ENCODE peak calls at places on chromosomes 1 and 21, in seven cellular contexts. P, X, E, C, N, O and Z are unnamed samples. For H3K36me3, the result is how much of the 10 kb centered on the place peaks cover.

GRCh38 chr1:234533975-234534876 is 55.2 kb upstream of the TARBP1 start:
- DNase-seq in P (peak), X (no peak), E (no peak), C (no peak), N (no peak), O (peak), Z (peak)

GRCh38 chr1:15858069-15858670 is 10.7 kb downstream of the SPEN start:
- DNase-seq in P (no peak), X (no peak), E (no peak), C (no peak), N (no peak), O (no peak), Z (no peak)

GRCh38 chr1:117674521-117675400 is 68.9 kb downstream of the TENT5C start:
- DNase-seq in P (no peak), X (peak), E (peak), C (no peak), N (no peak), O (no peak), Z (no peak)

GRCh38 chr1:198833706-198834497 is 195.1 kb downstream of the PTPRC start:
- DNase-seq in P (no peak), X (no peak), E (no peak), C (no peak), N (no peak), O (no peak), Z (no peak)

GRCh38 chr21:17889171-17889570 is 70.0 kb upstream of the C21orf91 start:
- DNase-seq in P (no peak), X (no peak), E (no peak), C (no peak), N (no peak), O (no peak), Z (no peak)

GRCh38 chr1:246782120-246782900 is 58.1 kb downstream of the SCCPDH start:
- DNase-seq in P (no peak), X (peak), E (no peak), C (no peak), N (no peak), O (no peak), Z (no peak)

GRCh38 chr1:61842863-61843514 is 100.7 kb downstream of the PATJ start:
- DNase-seq in P (no peak), X (peak), E (no peak), C (no peak), N (no peak), O (no peak), Z (peak)

GRCh38 chr1:86551305-86551704 is 4.4 kb downstream of the CLCA4 start:
- DNase-seq in P (no peak), X (no peak), E (no peak), C (no peak), N (no peak), O (no peak), Z (no peak)

GRCh38 chr1:192706936-192707335 is 71.0 kb downstream of the RGS13 start:
- DNase-seq in P (no peak), X (no peak), E (no peak), C (no peak), N (no peak), O (no peak), Z (no peak)

GRCh38 chr21:33157303-33157702 is 72.4 kb upstream of the IFNAR2 start:
- DNase-seq in P (no peak), X (no peak), E (no peak), C (no peak), N (no peak), O (no peak), Z (no peak)

GRCh38 chr1:109425902-109426277 is 358 bp downstream of the PSMA5 start:
- DNase-seq in P (peak), X (no peak), E (peak), C (no peak), N (no peak), O (no peak), Z (no peak)

GRCh38 chr1:247402099-247402706 is 13.8 kb upstream of the NLRP3 start:
- DNase-seq in P (no peak), X (no peak), E (no peak), C (no peak), N (no peak), O (no peak), Z (no peak)

GRCh38 chr1:51555866-51556619 is 37.0 kb upstream of the EPS15 start:
- DNase-seq in P (no peak), X (no peak), E (no peak), C (no peak), N (no peak), O (no peak), Z (no peak)

GRCh38 chr1:32186077-32186476 is 6.6 kb downstream of the TXLNA start:
- DNase-seq in P (no peak), X (no peak), E (no peak), C (no peak), N (no peak), O (no peak), Z (no peak)
- H3K36me3 ChIP-seq in P (under half), X (half or more), E (half or more), C (under half), N (under half), O (half or more), Z (under half)

GRCh38 chr1:228318823-228319241 is 87.8 kb downstream of the TRIM11 start:
- DNase-seq in P (no peak), X (no peak), E (no peak), C (peak), N (no peak), O (peak), Z (no peak)

GRCh38 chr1:228321895-228322294 is 84.7 kb downstream of the TRIM11 start:
- DNase-seq in P (no peak), X (no peak), E (no peak), C (no peak), N (no peak), O (no peak), Z (no peak)

GRCh38 chr1:228321478-228321877 is 85.2 kb downstream of the TRIM11 start:
- DNase-seq in P (no peak), X (no peak), E (no peak), C (no peak), N (no peak), O (peak), Z (no peak)

GRCh38 chr1:228319352-228320088 is 87.1 kb downstream of the TRIM11 start:
- DNase-seq in P (no peak), X (no peak), E (no peak), C (no peak), N (no peak), O (no peak), Z (no peak)

DNA sequence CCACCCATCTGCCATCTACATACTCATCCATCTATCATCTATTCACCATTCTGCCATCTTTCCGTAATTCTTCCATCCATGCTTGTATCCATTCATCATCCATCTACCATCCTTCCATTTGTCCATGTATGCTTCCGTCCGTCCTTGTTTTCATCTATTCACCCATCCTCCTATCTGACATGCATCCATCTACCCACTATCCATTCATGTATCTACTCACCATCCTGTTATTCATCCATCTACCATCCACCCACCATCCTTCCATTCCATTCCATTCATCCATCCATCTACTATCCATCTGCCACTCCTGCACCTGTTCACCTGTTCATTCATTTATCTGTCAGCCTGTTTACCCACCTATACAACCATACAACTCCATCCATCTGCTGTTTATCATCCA is 86.2 kb downstream of the TRIM11 start:
- DNase-seq in P (no peak), X (no peak), E (no peak), C (no peak), N (no peak), O (no peak), Z (no peak)
- H3K36me3 ChIP-seq in P (under half), X (under half), E (under half), C (under half), N (under half), O (half or more), Z (under half)

DNA sequence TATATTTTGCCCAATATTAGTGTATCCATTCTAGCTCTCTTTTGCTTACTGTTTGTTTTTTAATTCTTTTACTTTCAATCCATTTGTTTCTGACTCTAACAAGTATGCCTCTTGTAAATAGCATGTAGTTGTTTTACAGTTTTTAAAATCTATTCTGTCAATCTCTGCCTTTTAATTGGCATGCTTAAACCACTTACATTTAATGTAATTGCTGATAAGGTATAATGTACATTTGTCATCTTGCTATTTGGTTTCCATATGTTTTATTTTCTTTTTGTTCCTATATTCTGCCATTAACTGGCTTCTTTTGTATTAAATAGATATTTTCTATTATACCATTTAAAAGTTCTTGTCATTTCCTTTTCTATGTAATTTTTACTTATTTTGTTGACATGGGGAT is 16.2 kb upstream of the MAB21L3 start:
- DNase-seq in P (no peak), X (no peak), E (no peak), C (no peak), N (no peak), O (no peak), Z (no peak)
- H3K36me3 ChIP-seq in P (under half), X (under half), E (under half), C (under half), N (under half), O (under half), Z (under half)

GRCh38 chr1:39852214-39852791 is 31.0 kb downstream of the TRIT1 start:
- DNase-seq in P (peak), X (no peak), E (no peak), C (no peak), N (no peak), O (no peak), Z (no peak)
- H3K36me3 ChIP-seq in P (under half), X (half or more), E (under half), C (under half), N (under half), O (half or more), Z (under half)

GRCh38 chr1:202150187-202150586 is 5.7 kb upstream of the ARL8A start:
- DNase-seq in P (no peak), X (no peak), E (no peak), C (peak), N (no peak), O (no peak), Z (no peak)
- H3K36me3 ChIP-seq in P (under half), X (under half), E (half or more), C (under half), N (under half), O (under half), Z (under half)

GRCh38 chr1:46277658-46278373 is 25.6 kb downstream of the LRRC41 start:
- DNase-seq in P (no peak), X (no peak), E (no peak), C (no peak), N (no peak), O (no peak), Z (no peak)
- H3K36me3 ChIP-seq in P (under half), X (half or more), E (under half), C (under half), N (under half), O (half or more), Z (under half)

DNA sequence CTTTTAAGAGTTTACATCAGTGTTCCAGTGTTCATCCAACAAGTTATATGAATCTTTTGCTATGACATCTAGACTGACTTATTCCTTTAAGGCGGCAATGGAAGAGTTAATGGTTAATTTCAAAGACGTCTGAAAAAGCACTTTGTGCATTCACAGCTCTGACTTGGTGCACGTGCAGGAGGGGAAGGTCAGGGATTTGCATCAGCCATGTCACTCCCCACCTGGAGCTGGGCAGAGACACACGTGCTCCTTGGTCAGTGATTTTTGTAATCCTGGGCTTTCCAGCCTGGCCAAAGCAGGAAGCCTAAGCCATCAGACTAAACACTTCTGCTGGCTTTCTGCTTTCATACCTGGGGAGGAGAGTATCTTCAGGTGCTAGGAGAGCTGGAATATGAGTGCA is 96.3 kb downstream of the ST3GAL3 start:
- DNase-seq in P (no peak), X (peak), E (no peak), C (no peak), N (no peak), O (no peak), Z (no peak)
- H3K36me3 ChIP-seq in P (under half), X (under half), E (under half), C (under half), N (under half), O (under half), Z (under half)

GRCh38 chr1:30758785-30759380 is 1.3 kb upstream of the LAPTM5 start:
- DNase-seq in P (no peak), X (peak), E (no peak), C (no peak), N (no peak), O (no peak), Z (peak)

GRCh38 chr1:30759718-30760281 is 2.2 kb upstream of the LAPTM5 start:
- DNase-seq in P (no peak), X (no peak), E (peak), C (no peak), N (no peak), O (no peak), Z (no peak)

GRCh38 chr1:30757196-30757949 is at the start of gene LAPTM5:
- DNase-seq in P (no peak), X (no peak), E (peak), C (peak), N (no peak), O (peak), Z (peak)

GRCh38 chr1:30756545-30757195 is 904 bp downstream of the LAPTM5 start:
- DNase-seq in P (no peak), X (no peak), E (peak), C (peak), N (peak), O (peak), Z (peak)

GRCh38 chr1:30757976-30758688 is 558 bp upstream of the LAPTM5 start:
- DNase-seq in P (no peak), X (no peak), E (no peak), C (no peak), N (no peak), O (no peak), Z (no peak)
- H3K36me3 ChIP-seq in P (under half), X (under half), E (under half), C (under half), N (under half), O (under half), Z (under half)

GRCh38 chr1:114725230-114725629 is 8.7 kb upstream of the NRAS start:
- DNase-seq in P (no peak), X (no peak), E (no peak), C (no peak), N (no peak), O (no peak), Z (no peak)

GRCh38 chr1:114723915-114724314 is 7.3 kb upstream of the NRAS start:
- DNase-seq in P (no peak), X (no peak), E (no peak), C (no peak), N (no peak), O (no peak), Z (no peak)

GRCh38 chr1:114735479-114735878 is 18.9 kb upstream of the NRAS start:
- DNase-seq in P (no peak), X (no peak), E (no peak), C (no peak), N (no peak), O (no peak), Z (no peak)

GRCh38 chr1:114728553-114728952 is 12.0 kb upstream of the NRAS start:
- DNase-seq in P (no peak), X (no peak), E (no peak), C (no peak), N (no peak), O (no peak), Z (no peak)

GRCh38 chr1:114729782-114730181 is 13.2 kb upstream of the NRAS start:
- DNase-seq in P (no peak), X (no peak), E (no peak), C (no peak), N (no peak), O (no peak), Z (no peak)
- H3K36me3 ChIP-seq in P (under half), X (half or more), E (half or more), C (under half), N (under half), O (half or more), Z (half or more)

DNA sequence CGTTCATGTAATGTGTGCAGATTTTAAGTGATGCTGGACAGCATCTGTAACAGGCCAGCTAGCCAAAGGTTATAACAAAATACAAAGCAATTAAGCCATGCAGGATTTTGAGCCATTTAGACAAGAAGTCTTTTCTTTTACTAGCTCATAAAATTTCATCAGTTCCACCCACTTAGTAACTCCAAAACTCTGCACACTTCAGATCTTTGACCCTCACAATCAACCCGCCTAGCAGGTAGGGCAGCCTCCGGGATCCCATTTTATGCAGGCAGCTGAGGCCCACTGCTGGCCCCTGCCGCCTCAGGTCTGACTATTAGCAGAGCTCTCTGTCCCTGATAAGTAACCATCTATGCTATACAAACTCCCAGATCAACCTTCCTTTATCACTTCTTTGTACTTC is 9.2 kb downstream of the LBR start:
- DNase-seq in P (peak), X (no peak), E (no peak), C (no peak), N (no peak), O (no peak), Z (no peak)
- H3K36me3 ChIP-seq in P (under half), X (under half), E (under half), C (under half), N (under half), O (half or more), Z (under half)